ENCODE peak calls at places on chromosomes 6 and 20, in eight cellular contexts. F, P, W, A, V, C, D and H are unnamed samples.

GRCh38 chr6:52253494-52253893 is 9.2 kb upstream of the IL17F start:
- DNase-seq in F (no peak), P (no peak), W (no peak), A (peak; percentile 33), V (no peak), C (no peak), D (no peak), H (no peak)

GRCh38 chr20:17710379-17711305 is 10.9 kb downstream of the BANF2 start:
- DNase-seq in F (no peak), P (peak; percentile 36), W (no peak), A (no peak), V (no peak), C (peak; percentile 15), D (no peak), H (no peak)

GRCh38 chr6:79413562-79414002 is 123.6 kb downstream of the LCA5 start:
- DNase-seq in F (no peak), P (peak; percentile 85), W (no peak), A (peak; percentile 48), V (peak; percentile 57), C (no peak), D (no peak), H (no peak)

GRCh38 chr20:31698803-31699718 is 23.6 kb downstream of the BCL2L1 start:
- DNase-seq in F (peak; percentile 89), P (peak; percentile 95), W (peak; percentile 44), A (peak; percentile 94), V (peak; percentile 91), C (no peak), D (no peak), H (peak; percentile 87)

GRCh38 chr6:136927313-136927712 is 5.2 kb downstream of the SLC35D3 start:
- DNase-seq in F (no peak), P (no peak), W (peak; percentile 7), A (no peak), V (no peak), C (peak; percentile 71), D (no peak), H (no peak)

GRCh38 chr6:152680879-152681517 is 16.7 kb upstream of the MYCT1 start:
- DNase-seq in F (no peak), P (no peak), W (no peak), A (no peak), V (no peak), C (peak; percentile 24), D (no peak), H (no peak)

GRCh38 chr20:48051810-48052491 is 266.7 kb upstream of the SULF2 start:
- DNase-seq in F (no peak), P (peak; percentile 56), W (no peak), A (peak; percentile 72), V (peak; percentile 87), C (peak; percentile 6), D (no peak), H (peak; percentile 38)

GRCh38 chr20:62339647-62340062 is 27.5 kb downstream of the LAMA5 start:
- DNase-seq in F (no peak), P (no peak), W (no peak), A (no peak), V (no peak), C (no peak), D (no peak), H (no peak)

GRCh38 chr6:155782320-155782730 is 326.7 kb upstream of the NOX3 start:
- DNase-seq in F (no peak), P (peak; percentile 70), W (peak; percentile 95), A (peak; percentile 60), V (peak; percentile 97), C (no peak), D (no peak), H (peak; percentile 89)

GRCh38 chr20:1712634-1713625 is 55.4 kb upstream of the SIRPG start:
- DNase-seq in F (no peak), P (no peak), W (no peak), A (no peak), V (no peak), C (no peak), D (no peak), H (no peak)

GRCh38 chr6:142542704-142543233 is 241.0 kb downstream of the ADGRG6 start:
- DNase-seq in F (peak; percentile 83), P (peak; percentile 74), W (peak; percentile 36), A (peak; percentile 76), V (no peak), C (peak; percentile 8), D (no peak), H (no peak)

GRCh38 chr20:19757487-19757972 is 528 bp upstream of the RIN2 start:
- DNase-seq in F (peak; percentile 91), P (peak; percentile 74), W (no peak), A (peak; percentile 82), V (peak; percentile 71), C (peak; percentile 79), D (peak; percentile 91), H (no peak)

GRCh38 chr20:57579331-57579897 is 18.5 kb downstream of the PCK1 start:
- DNase-seq in F (no peak), P (no peak), W (no peak), A (no peak), V (no peak), C (no peak), D (no peak), H (no peak)

GRCh38 chr20:48845000-48845399 is 17.2 kb upstream of the PREX1 start:
- DNase-seq in F (no peak), P (peak; percentile 15), W (no peak), A (no peak), V (no peak), C (no peak), D (no peak), H (no peak)

GRCh38 chr6:14798594-14798982 is 447.3 kb upstream of the JARID2 start:
- DNase-seq in F (no peak), P (no peak), W (no peak), A (no peak), V (no peak), C (no peak), D (no peak), H (no peak)

GRCh38 chr6:169968541-169969270 is 217.3 kb downstream of the ERMARD start:
- DNase-seq in F (peak; percentile 17), P (no peak), W (no peak), A (no peak), V (no peak), C (no peak), D (no peak), H (no peak)

GRCh38 chr6:74404366-74404765 is 708.4 kb downstream of the CD109 start:
- DNase-seq in F (no peak), P (peak; percentile 14), W (no peak), A (no peak), V (no peak), C (no peak), D (no peak), H (no peak)

GRCh38 chr6:26552640-26553189 is 14.5 kb downstream of the HMGN4 start:
- DNase-seq in F (no peak), P (no peak), W (no peak), A (no peak), V (peak; percentile 43), C (no peak), D (no peak), H (no peak)

GRCh38 chr6:26553739-26554668 is 15.8 kb downstream of the HMGN4 start:
- DNase-seq in F (peak; percentile 95), P (peak; percentile 93), W (peak; percentile 81), A (peak; percentile 96), V (peak; percentile 87), C (peak; percentile 84), D (peak; percentile 84), H (peak; percentile 76)

GRCh38 chr6:26550250-26550993 is 12.3 kb downstream of the HMGN4 start:
- DNase-seq in F (no peak), P (peak; percentile 45), W (no peak), A (peak; percentile 40), V (no peak), C (peak; percentile 97), D (peak; percentile 84), H (no peak)

GRCh38 chr6:26553264-26553738 is 15.1 kb downstream of the HMGN4 start:
- DNase-seq in F (peak; percentile 91), P (peak; percentile 86), W (peak; percentile 69), A (peak; percentile 73), V (peak; percentile 51), C (peak; percentile 82), D (peak; percentile 73), H (no peak)

DNA sequence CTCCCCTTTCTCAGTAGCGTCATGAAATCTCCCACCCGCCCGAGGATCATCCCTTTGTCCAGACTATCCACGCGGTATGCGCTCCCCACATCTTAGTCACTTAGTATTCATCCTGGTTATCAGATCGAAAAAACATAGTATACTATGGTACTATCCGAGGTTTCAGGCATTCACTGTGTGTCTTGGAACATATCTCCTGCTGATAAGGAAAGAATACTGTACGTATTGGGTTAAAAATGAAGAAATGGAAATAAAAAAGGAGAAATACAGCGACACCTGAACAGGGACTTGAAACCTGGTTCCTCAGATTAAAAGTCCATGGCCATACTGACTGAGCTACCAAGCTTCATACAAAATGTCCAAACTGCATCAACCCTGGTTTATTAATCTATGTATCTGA is 14.0 kb downstream of the HMGN4 start:
- DNase-seq in F (no peak), P (no peak), W (no peak), A (no peak), V (no peak), C (no peak), D (no peak), H (no peak)
- H3K4me3 ChIP-seq in F (no peak overlapping the region), P (no peak overlapping the region), W (no peak overlapping the region), A (no peak overlapping the region), V (peak overlapping the region; percentile 69), C (peak overlapping the region; percentile 70), D (no peak overlapping the region), H (no peak overlapping the region)

GRCh38 chr6:160519603-160520042 is 144.5 kb downstream of the LPA start:
- DNase-seq in F (no peak), P (no peak), W (peak; percentile 22), A (no peak), V (no peak), C (peak; percentile 72), D (no peak), H (no peak)
- TF ChIP-seq CTCF in F (no peak), P (peak; percentile 93), W (no peak), A (peak; percentile 94), V (peak; percentile 87), C (no peak), D (peak; percentile 95), H (peak; percentile 93)

DNA sequence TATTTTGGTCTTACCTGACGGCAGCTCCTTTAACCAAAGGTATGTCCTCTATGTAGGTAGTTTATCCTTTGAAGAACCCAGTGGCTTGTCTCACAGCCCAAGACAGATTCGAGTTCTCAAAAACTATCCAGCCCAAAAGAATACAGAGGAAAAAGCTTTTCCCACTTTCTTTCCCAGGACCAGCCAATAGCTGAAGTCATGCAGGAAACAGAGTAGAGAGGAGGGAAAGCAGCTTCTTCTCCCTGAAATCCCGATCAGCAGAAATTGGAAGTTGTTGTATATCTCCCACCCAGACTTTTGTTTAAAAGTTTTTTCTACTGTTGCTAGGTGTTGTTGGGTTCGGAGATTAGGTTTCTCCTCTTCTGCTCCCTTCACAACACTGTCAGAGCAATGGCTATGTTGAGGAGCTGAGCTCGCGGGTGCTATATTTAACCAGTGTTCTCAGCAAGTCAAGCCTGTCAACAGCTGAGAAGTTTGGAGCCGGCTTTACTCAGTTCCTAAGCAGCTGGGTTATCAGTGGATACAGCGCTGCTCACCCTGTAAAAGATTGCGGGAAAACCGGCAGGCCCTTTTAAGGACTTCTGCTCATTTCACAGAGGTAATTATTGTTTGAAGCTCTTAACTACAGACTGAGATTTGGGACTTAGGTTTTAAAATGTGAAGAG is at the start of gene FILIP1:
- DNase-seq in F (peak; percentile 59), P (peak; percentile 60), W (no peak), A (peak; percentile 14), V (no peak), C (peak; percentile 27), D (no peak), H (no peak)
- H3K4me3 ChIP-seq in F (no peak within 1 kb of the TSS), P (peak within 1 kb of the TSS; percentile 63), W (no peak within 1 kb of the TSS), A (peak within 1 kb of the TSS; percentile 1), V (no peak within 1 kb of the TSS), C (no peak within 1 kb of the TSS), D (peak within 1 kb of the TSS; percentile 53), H (no peak within 1 kb of the TSS)

GRCh38 chr20:35739294-35740163 is 2.5 kb downstream of the RBM39 start:
- DNase-seq in F (no peak), P (peak; percentile 53), W (no peak), A (peak; percentile 58), V (peak; percentile 35), C (peak; percentile 28), D (no peak), H (no peak)
- TF ChIP-seq CTCF in F (peak; percentile 32), P (no peak), W (no peak), A (peak; percentile 61), V (peak; percentile 45), C (no peak), D (peak; percentile 23), H (peak; percentile 10)